ENCODE peak calls at places on chromosome 2, in eight cellular contexts. One of them, this sample, is unnamed.

GRCh38 chr2:235859651-235860050 is 308.5 kb downstream of the GBX2 start:
- DNase-seq in stimulated activated CD4-positive, alpha-beta T cell treated with anti-CD3 and anti-CD28 coated beads, Interleukin-2, amount 100 ng/mL, for 48 hours: no peak
- DNase-seq in ACHN: no peak
- DNase-seq in HTR-8/SVneo: no peak
- DNase-seq in foreskin fibroblast: no peak
- DNase-seq in left colon: no peak
- DNase-seq in NCI-H82: no peak
- DNase-seq in iris pigment epithelial cell: peak
- DNase-seq in this sample: no peak

GRCh38 chr2:179991344-179991743 is 15.8 kb downstream of the CWC22 start:
- DNase-seq in HTR-8/SVneo: no peak
- DNase-seq in stimulated activated CD4-positive, alpha-beta T cell treated with anti-CD3 and anti-CD28 coated beads, Interleukin-2, amount 100 ng/mL, for 48 hours: no peak
- DNase-seq in left colon: no peak
- DNase-seq in ACHN: no peak
- DNase-seq in foreskin fibroblast: peak
- DNase-seq in NCI-H82: peak
- DNase-seq in iris pigment epithelial cell: no peak
- DNase-seq in this sample: no peak

GRCh38 chr2:237165405-237166276 is 80.0 kb downstream of the COPS8 start:
- DNase-seq in HTR-8/SVneo: peak
- DNase-seq in iris pigment epithelial cell: peak
- DNase-seq in left colon: no peak
- DNase-seq in foreskin fibroblast: peak
- DNase-seq in NCI-H82: peak
- DNase-seq in ACHN: peak
- DNase-seq in stimulated activated CD4-positive, alpha-beta T cell treated with anti-CD3 and anti-CD28 coated beads, Interleukin-2, amount 100 ng/mL, for 48 hours: no peak
- DNase-seq in this sample: peak

GRCh38 chr2:138123741-138124140 is 159.5 kb downstream of the HNMT start:
- DNase-seq in iris pigment epithelial cell: no peak
- DNase-seq in ACHN: no peak
- DNase-seq in HTR-8/SVneo: no peak
- DNase-seq in foreskin fibroblast: no peak
- DNase-seq in stimulated activated CD4-positive, alpha-beta T cell treated with anti-CD3 and anti-CD28 coated beads, Interleukin-2, amount 100 ng/mL, for 48 hours: no peak
- DNase-seq in left colon: no peak
- DNase-seq in NCI-H82: no peak
- DNase-seq in this sample: no peak

GRCh38 chr2:188243381-188243780 is 48.3 kb upstream of the GULP1 start:
- DNase-seq in foreskin fibroblast: no peak
- DNase-seq in stimulated activated CD4-positive, alpha-beta T cell treated with anti-CD3 and anti-CD28 coated beads, Interleukin-2, amount 100 ng/mL, for 48 hours: no peak
- DNase-seq in HTR-8/SVneo: no peak
- DNase-seq in iris pigment epithelial cell: no peak
- DNase-seq in ACHN: no peak
- DNase-seq in left colon: no peak
- DNase-seq in NCI-H82: no peak
- DNase-seq in this sample: no peak

GRCh38 chr2:40002339-40002738 is 223.3 kb upstream of the THUMPD2 start:
- DNase-seq in NCI-H82: no peak
- DNase-seq in left colon: no peak
- DNase-seq in stimulated activated CD4-positive, alpha-beta T cell treated with anti-CD3 and anti-CD28 coated beads, Interleukin-2, amount 100 ng/mL, for 48 hours: no peak
- DNase-seq in iris pigment epithelial cell: no peak
- DNase-seq in ACHN: no peak
- DNase-seq in foreskin fibroblast: no peak
- DNase-seq in HTR-8/SVneo: no peak
- DNase-seq in this sample: no peak

GRCh38 chr2:190840572-190841172 is 39.9 kb upstream of the GLS start:
- DNase-seq in NCI-H82: no peak
- DNase-seq in iris pigment epithelial cell: no peak
- DNase-seq in HTR-8/SVneo: no peak
- DNase-seq in left colon: no peak
- DNase-seq in foreskin fibroblast: peak
- DNase-seq in ACHN: no peak
- DNase-seq in stimulated activated CD4-positive, alpha-beta T cell treated with anti-CD3 and anti-CD28 coated beads, Interleukin-2, amount 100 ng/mL, for 48 hours: no peak
- DNase-seq in this sample: no peak

GRCh38 chr2:25042321-25043240 is 705 bp downstream of the EFR3B start:
- DNase-seq in foreskin fibroblast: peak
- DNase-seq in stimulated activated CD4-positive, alpha-beta T cell treated with anti-CD3 and anti-CD28 coated beads, Interleukin-2, amount 100 ng/mL, for 48 hours: peak
- DNase-seq in NCI-H82: peak
- DNase-seq in HTR-8/SVneo: peak
- DNase-seq in ACHN: peak
- DNase-seq in left colon: peak
- DNase-seq in iris pigment epithelial cell: peak
- DNase-seq in this sample: no peak

GRCh38 chr2:65030933-65031332 is 25.3 kb upstream of the CEP68 start:
- DNase-seq in left colon: no peak
- DNase-seq in iris pigment epithelial cell: no peak
- DNase-seq in NCI-H82: no peak
- DNase-seq in stimulated activated CD4-positive, alpha-beta T cell treated with anti-CD3 and anti-CD28 coated beads, Interleukin-2, amount 100 ng/mL, for 48 hours: no peak
- DNase-seq in foreskin fibroblast: no peak
- DNase-seq in HTR-8/SVneo: no peak
- DNase-seq in ACHN: no peak
- DNase-seq in this sample: no peak

GRCh38 chr2:186780701-186781316 is 68.2 kb downstream of the ZSWIM2 start:
- DNase-seq in NCI-H82: peak
- DNase-seq in stimulated activated CD4-positive, alpha-beta T cell treated with anti-CD3 and anti-CD28 coated beads, Interleukin-2, amount 100 ng/mL, for 48 hours: no peak
- DNase-seq in foreskin fibroblast: peak
- DNase-seq in left colon: no peak
- DNase-seq in iris pigment epithelial cell: peak
- DNase-seq in HTR-8/SVneo: peak
- DNase-seq in ACHN: peak
- DNase-seq in this sample: no peak

GRCh38 chr2:183269956-183270355 is 145.7 kb downstream of the NUP35 start:
- DNase-seq in stimulated activated CD4-positive, alpha-beta T cell treated with anti-CD3 and anti-CD28 coated beads, Interleukin-2, amount 100 ng/mL, for 48 hours: no peak
- DNase-seq in iris pigment epithelial cell: peak
- DNase-seq in HTR-8/SVneo: no peak
- DNase-seq in ACHN: no peak
- DNase-seq in NCI-H82: no peak
- DNase-seq in left colon: no peak
- DNase-seq in foreskin fibroblast: peak
- DNase-seq in this sample: no peak

GRCh38 chr2:41878726-41879366 is 169.0 kb upstream of the PKDCC start:
- DNase-seq in HTR-8/SVneo: no peak
- DNase-seq in ACHN: no peak
- DNase-seq in stimulated activated CD4-positive, alpha-beta T cell treated with anti-CD3 and anti-CD28 coated beads, Interleukin-2, amount 100 ng/mL, for 48 hours: no peak
- DNase-seq in left colon: no peak
- DNase-seq in foreskin fibroblast: no peak
- DNase-seq in iris pigment epithelial cell: no peak
- DNase-seq in NCI-H82: no peak
- DNase-seq in this sample: no peak

GRCh38 chr2:27143285-27143684 is 4.1 kb upstream of the PRR30 start:
- DNase-seq in left colon: no peak
- DNase-seq in ACHN: no peak
- DNase-seq in HTR-8/SVneo: no peak
- DNase-seq in NCI-H82: no peak
- DNase-seq in stimulated activated CD4-positive, alpha-beta T cell treated with anti-CD3 and anti-CD28 coated beads, Interleukin-2, amount 100 ng/mL, for 48 hours: no peak
- DNase-seq in foreskin fibroblast: no peak
- DNase-seq in iris pigment epithelial cell: no peak
- DNase-seq in this sample: no peak

GRCh38 chr2:86622878-86623548 is 652 bp downstream of the RNF103 start:
- DNase-seq in stimulated activated CD4-positive, alpha-beta T cell treated with anti-CD3 and anti-CD28 coated beads, Interleukin-2, amount 100 ng/mL, for 48 hours: peak
- DNase-seq in HTR-8/SVneo: peak
- DNase-seq in left colon: peak
- DNase-seq in NCI-H82: peak
- DNase-seq in iris pigment epithelial cell: no peak
- DNase-seq in foreskin fibroblast: no peak
- DNase-seq in ACHN: no peak
- DNase-seq in this sample: no peak

GRCh38 chr2:15912203-15912602 is 28.1 kb upstream of the MYCN start:
- DNase-seq in foreskin fibroblast: no peak
- DNase-seq in stimulated activated CD4-positive, alpha-beta T cell treated with anti-CD3 and anti-CD28 coated beads, Interleukin-2, amount 100 ng/mL, for 48 hours: no peak
- DNase-seq in NCI-H82: peak
- DNase-seq in HTR-8/SVneo: peak
- DNase-seq in iris pigment epithelial cell: peak
- DNase-seq in ACHN: no peak
- DNase-seq in left colon: peak
- DNase-seq in this sample: no peak

GRCh38 chr2:239215136-239215925 is 185.5 kb downstream of the HDAC4 start:
- DNase-seq in HTR-8/SVneo: no peak
- DNase-seq in NCI-H82: no peak
- DNase-seq in ACHN: no peak
- DNase-seq in left colon: no peak
- DNase-seq in stimulated activated CD4-positive, alpha-beta T cell treated with anti-CD3 and anti-CD28 coated beads, Interleukin-2, amount 100 ng/mL, for 48 hours: no peak
- DNase-seq in iris pigment epithelial cell: no peak
- DNase-seq in foreskin fibroblast: no peak
- DNase-seq in this sample: no peak

GRCh38 chr2:232438951-232439757 is 16.8 kb upstream of the ALPI start:
- DNase-seq in iris pigment epithelial cell: no peak
- DNase-seq in ACHN: no peak
- DNase-seq in stimulated activated CD4-positive, alpha-beta T cell treated with anti-CD3 and anti-CD28 coated beads, Interleukin-2, amount 100 ng/mL, for 48 hours: peak
- DNase-seq in foreskin fibroblast: peak
- DNase-seq in NCI-H82: peak
- DNase-seq in left colon: no peak
- DNase-seq in HTR-8/SVneo: no peak
- DNase-seq in this sample: no peak

GRCh38 chr2:173298536-173299097 is 56.1 kb upstream of the CDCA7 start:
- DNase-seq in foreskin fibroblast: peak
- DNase-seq in HTR-8/SVneo: no peak
- DNase-seq in NCI-H82: no peak
- DNase-seq in left colon: no peak
- DNase-seq in iris pigment epithelial cell: peak
- DNase-seq in stimulated activated CD4-positive, alpha-beta T cell treated with anti-CD3 and anti-CD28 coated beads, Interleukin-2, amount 100 ng/mL, for 48 hours: no peak
- DNase-seq in ACHN: no peak
- DNase-seq in this sample: no peak

GRCh38 chr2:6310186-6310909 is 555.4 kb downstream of the CMPK2 start:
- DNase-seq in NCI-H82: no peak
- DNase-seq in foreskin fibroblast: no peak
- DNase-seq in iris pigment epithelial cell: no peak
- DNase-seq in left colon: no peak
- DNase-seq in stimulated activated CD4-positive, alpha-beta T cell treated with anti-CD3 and anti-CD28 coated beads, Interleukin-2, amount 100 ng/mL, for 48 hours: no peak
- DNase-seq in HTR-8/SVneo: no peak
- DNase-seq in ACHN: no peak
- DNase-seq in this sample: no peak

GRCh38 chr2:70132244-70133126 is 45.2 kb downstream of the PCBP1 start:
- DNase-seq in left colon: peak
- DNase-seq in iris pigment epithelial cell: peak
- DNase-seq in HTR-8/SVneo: no peak
- DNase-seq in ACHN: peak
- DNase-seq in NCI-H82: peak
- DNase-seq in foreskin fibroblast: peak
- DNase-seq in stimulated activated CD4-positive, alpha-beta T cell treated with anti-CD3 and anti-CD28 coated beads, Interleukin-2, amount 100 ng/mL, for 48 hours: no peak
- DNase-seq in this sample: no peak

GRCh38 chr2:75577280-75577679 is 16.5 kb upstream of the EVA1A start:
- DNase-seq in HTR-8/SVneo: no peak
- DNase-seq in NCI-H82: no peak
- DNase-seq in foreskin fibroblast: no peak
- DNase-seq in ACHN: no peak
- DNase-seq in left colon: no peak
- DNase-seq in iris pigment epithelial cell: no peak
- DNase-seq in stimulated activated CD4-positive, alpha-beta T cell treated with anti-CD3 and anti-CD28 coated beads, Interleukin-2, amount 100 ng/mL, for 48 hours: no peak
- DNase-seq in this sample: no peak

GRCh38 chr2:234536218-234536989 is 39.5 kb upstream of the ARL4C start:
- DNase-seq in iris pigment epithelial cell: no peak
- DNase-seq in ACHN: no peak
- DNase-seq in NCI-H82: peak
- DNase-seq in left colon: no peak
- DNase-seq in stimulated activated CD4-positive, alpha-beta T cell treated with anti-CD3 and anti-CD28 coated beads, Interleukin-2, amount 100 ng/mL, for 48 hours: no peak
- DNase-seq in HTR-8/SVneo: no peak
- DNase-seq in foreskin fibroblast: no peak
- DNase-seq in this sample: no peak

GRCh38 chr2:54626884-54627283 is 96.6 kb upstream of the EML6 start:
- DNase-seq in foreskin fibroblast: no peak
- DNase-seq in iris pigment epithelial cell: no peak
- DNase-seq in left colon: no peak
- DNase-seq in HTR-8/SVneo: no peak
- DNase-seq in NCI-H82: no peak
- DNase-seq in stimulated activated CD4-positive, alpha-beta T cell treated with anti-CD3 and anti-CD28 coated beads, Interleukin-2, amount 100 ng/mL, for 48 hours: no peak
- DNase-seq in ACHN: no peak
- DNase-seq in this sample: no peak

GRCh38 chr2:20052872-20053281 is 1.4 kb upstream of the LAPTM4A start:
- DNase-seq in foreskin fibroblast: peak
- DNase-seq in left colon: peak
- DNase-seq in HTR-8/SVneo: peak
- DNase-seq in iris pigment epithelial cell: peak
- DNase-seq in NCI-H82: peak
- DNase-seq in stimulated activated CD4-positive, alpha-beta T cell treated with anti-CD3 and anti-CD28 coated beads, Interleukin-2, amount 100 ng/mL, for 48 hours: peak
- DNase-seq in ACHN: peak
- DNase-seq in this sample: no peak

GRCh38 chr2:29372185-29372584 is 257.0 kb downstream of the CLIP4 start:
- DNase-seq in HTR-8/SVneo: no peak
- DNase-seq in ACHN: no peak
- DNase-seq in NCI-H82: no peak
- DNase-seq in foreskin fibroblast: no peak
- DNase-seq in stimulated activated CD4-positive, alpha-beta T cell treated with anti-CD3 and anti-CD28 coated beads, Interleukin-2, amount 100 ng/mL, for 48 hours: no peak
- DNase-seq in left colon: no peak
- DNase-seq in iris pigment epithelial cell: peak
- DNase-seq in this sample: no peak

GRCh38 chr2:219772103-219772502 is 144.7 kb downstream of the SLC4A3 start:
- DNase-seq in iris pigment epithelial cell: no peak
- DNase-seq in NCI-H82: no peak
- DNase-seq in foreskin fibroblast: no peak
- DNase-seq in stimulated activated CD4-positive, alpha-beta T cell treated with anti-CD3 and anti-CD28 coated beads, Interleukin-2, amount 100 ng/mL, for 48 hours: no peak
- DNase-seq in left colon: no peak
- DNase-seq in ACHN: no peak
- DNase-seq in HTR-8/SVneo: no peak
- DNase-seq in this sample: no peak

GRCh38 chr2:223896751-223897320 is 48.3 kb downstream of the WDFY1 start:
- DNase-seq in NCI-H82: no peak
- DNase-seq in HTR-8/SVneo: no peak
- DNase-seq in iris pigment epithelial cell: peak
- DNase-seq in left colon: no peak
- DNase-seq in ACHN: peak
- DNase-seq in foreskin fibroblast: no peak
- DNase-seq in stimulated activated CD4-positive, alpha-beta T cell treated with anti-CD3 and anti-CD28 coated beads, Interleukin-2, amount 100 ng/mL, for 48 hours: no peak
- DNase-seq in this sample: no peak

GRCh38 chr2:50077190-50077589 is 922.9 kb upstream of the FSHR start:
- DNase-seq in ACHN: no peak
- DNase-seq in iris pigment epithelial cell: no peak
- DNase-seq in stimulated activated CD4-positive, alpha-beta T cell treated with anti-CD3 and anti-CD28 coated beads, Interleukin-2, amount 100 ng/mL, for 48 hours: no peak
- DNase-seq in foreskin fibroblast: no peak
- DNase-seq in left colon: no peak
- DNase-seq in NCI-H82: no peak
- DNase-seq in HTR-8/SVneo: no peak
- DNase-seq in this sample: no peak

This sample was measured in retinal pigment epithelial cell.